ENCODE peak calls at places on chromosomes 7 and 10, in five cellular contexts. One of them, this sample, is unnamed.

GRCh38 chr7:82319674-82320118 is 123.9 kb downstream of the CACNA2D1 start:
- DNase-seq in GM13976: no peak
- DNase-seq in GM12865: no peak
- DNase-seq in AG10803: peak; percentile 92
- DNase-seq in AG04450: peak; percentile 50
- DNase-seq in this sample: no peak

GRCh38 chr7:69994907-69995542 is 396.8 kb downstream of the AUTS2 start:
- DNase-seq in GM13976: no peak
- DNase-seq in GM12865: no peak
- DNase-seq in AG10803: no peak
- DNase-seq in AG04450: no peak
- DNase-seq in this sample: no peak

GRCh38 chr10:29377333-29377961 is 88.6 kb downstream of the LYZL1 start:
- DNase-seq in GM13976: peak; percentile 59
- DNase-seq in GM12865: peak; percentile 27
- DNase-seq in AG10803: peak; percentile 34
- DNase-seq in AG04450: peak; percentile 7
- DNase-seq in this sample: peak; percentile 65

GRCh38 chr10:90417056-90417455 is 440.8 kb downstream of the HTR7 start:
- DNase-seq in GM13976: no peak
- DNase-seq in GM12865: no peak
- DNase-seq in AG10803: peak; percentile 1
- DNase-seq in AG04450: peak; percentile 69
- DNase-seq in this sample: no peak

GRCh38 chr7:83732305-83732704 is 83.4 kb upstream of the SEMA3E start:
- DNase-seq in GM13976: no peak
- DNase-seq in GM12865: peak; percentile 52
- DNase-seq in AG10803: no peak
- DNase-seq in AG04450: no peak
- DNase-seq in this sample: no peak

GRCh38 chr7:129650056-129650758 is 38.7 kb downstream of the NRF1 start:
- DNase-seq in GM13976: no peak
- DNase-seq in GM12865: no peak
- DNase-seq in AG10803: no peak
- DNase-seq in AG04450: no peak
- DNase-seq in this sample: no peak

GRCh38 chr10:22854935-22855421 is 72.9 kb upstream of the ARMC3 start:
- DNase-seq in GM13976: no peak
- DNase-seq in GM12865: peak; percentile 11
- DNase-seq in AG10803: no peak
- DNase-seq in AG04450: no peak
- DNase-seq in this sample: no peak

GRCh38 chr10:78338717-78339116 is 305.1 kb downstream of the RPS24 start:
- DNase-seq in GM13976: no peak
- DNase-seq in GM12865: no peak
- DNase-seq in AG10803: no peak
- DNase-seq in AG04450: no peak
- DNase-seq in this sample: no peak

GRCh38 chr10:15123749-15124184 is 26.6 kb downstream of the RPP38 start:
- DNase-seq in GM13976: peak; percentile 39
- DNase-seq in GM12865: peak; percentile 52
- DNase-seq in AG10803: peak; percentile 60
- DNase-seq in AG04450: peak; percentile 30
- DNase-seq in this sample: peak; percentile 39

GRCh38 chr7:33805630-33806233 is 99.6 kb upstream of the BMPER start:
- DNase-seq in GM13976: no peak
- DNase-seq in GM12865: no peak
- DNase-seq in AG10803: peak; percentile 61
- DNase-seq in AG04450: no peak
- DNase-seq in this sample: no peak

GRCh38 chr10:68251146-68251545 is 19.2 kb upstream of the ATOH7 start:
- DNase-seq in GM13976: no peak
- DNase-seq in GM12865: no peak
- DNase-seq in AG10803: no peak
- DNase-seq in AG04450: no peak
- DNase-seq in this sample: no peak

GRCh38 chr10:102776779-102777417 is 33.1 kb downstream of the WBP1L start:
- DNase-seq in GM13976: no peak
- DNase-seq in GM12865: no peak
- DNase-seq in AG10803: peak; percentile 98
- DNase-seq in AG04450: peak; percentile 91
- DNase-seq in this sample: no peak

GRCh38 chr7:41858196-41858595 is 155.3 kb upstream of the INHBA start:
- DNase-seq in GM13976: no peak
- DNase-seq in GM12865: no peak
- DNase-seq in AG10803: peak; percentile 40
- DNase-seq in AG04450: peak; percentile 42
- DNase-seq in this sample: no peak

GRCh38 chr10:133351408-133352318 is 4.5 kb downstream of the PRAP1 start:
- DNase-seq in GM13976: no peak
- DNase-seq in GM12865: no peak
- DNase-seq in AG10803: no peak
- DNase-seq in AG04450: no peak
- DNase-seq in this sample: no peak

GRCh38 chr7:157516311-157516710 is 179.5 kb downstream of the DNAJB6 start:
- DNase-seq in GM13976: no peak
- DNase-seq in GM12865: no peak
- DNase-seq in AG10803: no peak
- DNase-seq in AG04450: no peak
- DNase-seq in this sample: no peak

GRCh38 chr7:88546808-88547207 is 212.7 kb upstream of the ZNF804B start:
- DNase-seq in GM13976: peak; percentile 11
- DNase-seq in GM12865: peak; percentile 59
- DNase-seq in AG10803: no peak
- DNase-seq in AG04450: no peak
- DNase-seq in this sample: peak; percentile 24

GRCh38 chr10:85047170-85047834 is 718.9 kb downstream of the CCSER2 start:
- DNase-seq in GM13976: no peak
- DNase-seq in GM12865: no peak
- DNase-seq in AG10803: no peak
- DNase-seq in AG04450: no peak
- DNase-seq in this sample: no peak

GRCh38 chr7:40299097-40299496 is 164.3 kb downstream of the SUGCT start:
- DNase-seq in GM13976: no peak
- DNase-seq in GM12865: no peak
- DNase-seq in AG10803: peak; percentile 88
- DNase-seq in AG04450: no peak
- DNase-seq in this sample: no peak

GRCh38 chr7:131670401-131670800 is 114.0 kb upstream of the PODXL start:
- DNase-seq in GM13976: no peak
- DNase-seq in GM12865: no peak
- DNase-seq in AG10803: no peak
- DNase-seq in AG04450: no peak
- DNase-seq in this sample: no peak

GRCh38 chr7:103702454-103702853 is 256.4 kb upstream of the SLC26A5 start:
- DNase-seq in GM13976: no peak
- DNase-seq in GM12865: no peak
- DNase-seq in AG10803: no peak
- DNase-seq in AG04450: no peak
- DNase-seq in this sample: no peak

GRCh38 chr7:121027761-121028681 is 39.5 kb downstream of the CPED1 start:
- DNase-seq in GM13976: no peak
- DNase-seq in GM12865: no peak
- DNase-seq in AG10803: no peak
- DNase-seq in AG04450: no peak
- DNase-seq in this sample: no peak

GRCh38 chr7:70092314-70093303 is 494.3 kb downstream of the AUTS2 start:
- DNase-seq in GM13976: no peak
- DNase-seq in GM12865: no peak
- DNase-seq in AG10803: peak; percentile 76
- DNase-seq in AG04450: no peak
- DNase-seq in this sample: no peak

GRCh38 chr7:104960741-104961479 is 53.1 kb upstream of the KMT2E start:
- DNase-seq in GM13976: no peak
- DNase-seq in GM12865: peak; percentile 77
- DNase-seq in AG10803: no peak
- DNase-seq in AG04450: no peak
- DNase-seq in this sample: no peak

GRCh38 chr7:111903797-111904196 is 302.4 kb downstream of the DOCK4 start:
- DNase-seq in GM13976: no peak
- DNase-seq in GM12865: no peak
- DNase-seq in AG10803: no peak
- DNase-seq in AG04450: no peak
- DNase-seq in this sample: no peak

GRCh38 chr10:104328916-104329710 is 9.2 kb downstream of the ITPRIP start:
- DNase-seq in GM13976: peak; percentile 52
- DNase-seq in GM12865: peak; percentile 38
- DNase-seq in AG10803: peak; percentile 95
- DNase-seq in AG04450: no peak
- DNase-seq in this sample: no peak

GRCh38 chr7:155375337-155376277 is 77.9 kb downstream of the INSIG1 start:
- DNase-seq in GM13976: no peak
- DNase-seq in GM12865: no peak
- DNase-seq in AG10803: no peak
- DNase-seq in AG04450: no peak
- DNase-seq in this sample: no peak

GRCh38 chr10:102802920-102803534 is 34.2 kb downstream of the CYP17A1 start:
- DNase-seq in GM13976: peak; percentile 58
- DNase-seq in GM12865: peak; percentile 54
- DNase-seq in AG10803: peak; percentile 90
- DNase-seq in AG04450: peak; percentile 79
- DNase-seq in this sample: peak; percentile 44

GRCh38 chr10:29314726-29315125 is 25.9 kb downstream of the LYZL1 start:
- DNase-seq in GM13976: no peak
- DNase-seq in GM12865: no peak
- DNase-seq in AG10803: no peak
- DNase-seq in AG04450: no peak
- DNase-seq in this sample: no peak

GRCh38 chr7:45882465-45882810 is 5.8 kb upstream of the IGFBP1 start:
- DNase-seq in GM13976: no peak
- DNase-seq in GM12865: no peak
- DNase-seq in AG10803: no peak
- DNase-seq in AG04450: no peak
- DNase-seq in this sample: no peak

GRCh38 chr7:55245271-55245723 is 119.8 kb upstream of the LANCL2 start:
- DNase-seq in GM13976: no peak
- DNase-seq in GM12865: no peak
- DNase-seq in AG10803: peak; percentile 93
- DNase-seq in AG04450: no peak
- DNase-seq in this sample: no peak

GRCh38 chr7:133530682-133531081 is 277.8 kb downstream of the EXOC4 start:
- DNase-seq in GM13976: no peak
- DNase-seq in GM12865: no peak
- DNase-seq in AG10803: peak; percentile 85
- DNase-seq in AG04450: no peak
- DNase-seq in this sample: no peak

GRCh38 chr7:128221929-128222403 is 19.1 kb upstream of the LEP start:
- DNase-seq in GM13976: no peak
- DNase-seq in GM12865: no peak
- DNase-seq in AG10803: peak; percentile 90
- DNase-seq in AG04450: no peak
- DNase-seq in this sample: no peak

GRCh38 chr7:96120445-96120844 is 201.5 kb downstream of the SLC25A13 start:
- DNase-seq in GM13976: no peak
- DNase-seq in GM12865: no peak
- DNase-seq in AG10803: peak; percentile 61
- DNase-seq in AG04450: no peak
- DNase-seq in this sample: no peak
- TF ChIP-seq CTCF in GM13976: no peak
- TF ChIP-seq CTCF in GM12865: no peak
- TF ChIP-seq CTCF in AG10803: no peak
- TF ChIP-seq CTCF in AG04450: no peak
- TF ChIP-seq CTCF in this sample: no peak

DNA sequence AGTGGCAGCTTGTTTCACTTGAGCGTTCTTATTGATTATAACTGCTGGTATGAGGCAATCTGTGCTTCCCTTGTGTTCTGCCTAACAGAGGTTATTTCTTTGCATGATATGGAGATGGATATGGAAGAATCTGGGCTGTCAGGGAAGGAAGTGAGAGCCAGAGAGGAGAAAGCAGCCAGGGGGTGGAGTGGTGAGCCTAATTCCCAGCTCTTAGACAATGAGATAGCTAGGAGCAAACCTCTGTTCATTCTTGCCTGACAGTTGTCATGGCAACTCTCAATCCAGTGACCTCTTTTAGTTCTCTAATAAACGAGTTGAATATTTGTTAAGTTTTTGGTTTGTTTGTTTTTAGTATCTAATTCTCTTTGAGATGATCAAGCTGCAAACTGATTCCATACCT is 214.3 kb downstream of the NRG3 start:
- DNase-seq in GM13976: no peak
- DNase-seq in GM12865: no peak
- DNase-seq in AG10803: no peak
- DNase-seq in AG04450: no peak
- DNase-seq in this sample: no peak
- TF ChIP-seq CTCF in GM13976: no peak
- TF ChIP-seq CTCF in GM12865: no peak
- TF ChIP-seq CTCF in AG10803: no peak
- TF ChIP-seq CTCF in AG04450: no peak
- TF ChIP-seq CTCF in this sample: no peak

DNA sequence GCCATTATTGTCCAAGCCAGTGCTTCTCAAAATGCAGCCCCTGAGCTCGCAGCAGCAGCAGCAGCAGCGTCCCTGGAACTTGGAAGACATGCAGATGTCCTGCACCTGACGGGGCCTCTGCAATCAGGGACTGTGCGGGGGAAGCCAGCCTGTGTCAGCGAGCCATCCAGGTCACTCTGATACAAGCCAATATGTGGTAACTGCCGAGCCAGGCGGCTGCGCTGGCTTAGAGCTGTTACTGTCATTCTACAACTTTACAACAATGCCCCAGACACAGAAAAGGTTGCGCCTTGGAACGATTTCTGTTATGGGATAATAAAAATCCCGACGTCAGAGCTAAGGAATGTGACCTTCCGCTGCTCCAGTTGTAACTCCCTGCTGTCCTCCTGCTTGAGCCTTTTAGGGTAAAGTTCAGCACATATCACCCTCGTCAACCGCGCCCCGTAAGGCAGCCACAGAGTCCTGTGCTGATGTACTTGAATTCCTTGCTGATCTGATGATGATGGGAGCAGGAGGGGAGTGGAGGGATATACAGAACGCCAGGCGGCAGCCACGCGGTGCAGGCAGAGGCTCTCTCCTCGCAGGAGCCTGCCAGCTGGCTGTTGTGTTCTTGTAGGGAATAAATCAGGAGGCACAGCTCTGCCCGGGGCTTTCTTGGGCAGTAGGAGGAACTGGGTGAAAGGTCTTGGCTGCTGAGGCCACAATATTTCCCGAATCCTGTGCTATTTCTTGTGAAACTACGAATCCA is 20.0 kb upstream of the CRYGN start:
- DNase-seq in GM13976: no peak
- DNase-seq in GM12865: no peak
- DNase-seq in AG10803: peak; percentile 96
- DNase-seq in AG04450: peak; percentile 72
- DNase-seq in this sample: no peak
- TF ChIP-seq CTCF in GM13976: no peak
- TF ChIP-seq CTCF in GM12865: no peak
- TF ChIP-seq CTCF in AG10803: peak; percentile 51
- TF ChIP-seq CTCF in AG04450: peak; percentile 53
- TF ChIP-seq CTCF in this sample: no peak

DNA sequence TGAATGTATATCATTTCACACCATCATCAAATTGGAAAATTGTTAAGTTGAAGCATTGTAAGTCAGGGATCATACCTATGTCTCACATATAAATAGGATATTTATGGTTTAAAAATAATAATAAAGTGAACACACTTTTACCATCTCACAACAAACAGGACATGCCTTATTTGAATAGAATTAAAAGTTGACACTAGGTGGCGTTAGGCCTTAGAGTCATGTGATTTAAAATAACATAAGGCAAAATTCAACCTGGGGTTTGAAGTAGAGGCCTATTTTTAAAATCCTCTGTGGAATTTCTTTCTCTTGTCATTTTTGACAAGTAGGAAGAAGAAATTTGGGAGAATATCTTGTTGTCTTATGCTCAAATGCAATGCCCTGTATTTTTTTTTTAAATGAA is 184.7 kb upstream of the PCDH15 start:
- DNase-seq in GM13976: no peak
- DNase-seq in GM12865: peak; percentile 36
- DNase-seq in AG10803: peak; percentile 2
- DNase-seq in AG04450: no peak
- DNase-seq in this sample: peak; percentile 3
- TF ChIP-seq CTCF in GM13976: peak; percentile 26
- TF ChIP-seq CTCF in GM12865: peak; percentile 29
- TF ChIP-seq CTCF in AG10803: peak; percentile 30
- TF ChIP-seq CTCF in AG04450: peak; percentile 49
- TF ChIP-seq CTCF in this sample: peak; percentile 52